ENCODE peak calls at places on chromosomes 16 and 17, in eight cellular contexts. L is mucosa of descending colon, T is cardiac fibroblast, S is HT1080, Q is left colon, A is globus pallidus, N is GM10248, K is NCI-H1105 treated with DMSO at 0.1 percent for 48 hours. I is an unnamed sample.

GRCh38 chr17:19263621-19264010 is 26.4 kb downstream of the EPN2 start:
- DNase-seq in L (no peak), T (no peak), S (peak), Q (no peak), A (no peak), N (no peak), K (no peak), I (no peak)

GRCh38 chr16:70608516-70608915 is 37.8 kb upstream of the IL34 start:
- DNase-seq in L (no peak), T (no peak), S (no peak), Q (no peak), A (no peak), N (no peak), K (no peak), I (peak)

GRCh38 chr16:52068447-52069074 is 478.4 kb downstream of the TOX3 start:
- DNase-seq in L (peak), T (peak), S (peak), Q (peak), A (peak), N (no peak), K (peak), I (peak)

GRCh38 chr17:72125226-72125651 is 4.4 kb downstream of the SOX9 start:
- DNase-seq in L (peak), T (peak), S (no peak), Q (no peak), A (no peak), N (no peak), K (no peak), I (peak)

GRCh38 chr17:71111945-71112344 is 942.6 kb downstream of the KCNJ2 start:
- DNase-seq in L (no peak), T (no peak), S (no peak), Q (no peak), A (no peak), N (no peak), K (no peak), I (no peak)

GRCh38 chr17:65041518-65041917 is 15.0 kb downstream of the GNA13 start:
- DNase-seq in L (no peak), T (no peak), S (no peak), Q (no peak), A (no peak), N (no peak), K (no peak), I (no peak)

GRCh38 chr17:147796-148740 is 10.7 kb downstream of the SCGB1C2 start:
- DNase-seq in L (no peak), T (no peak), S (no peak), Q (no peak), A (no peak), N (no peak), K (no peak), I (no peak)

GRCh38 chr17:61338000-61338864 is 61.4 kb upstream of the TBX2 start:
- DNase-seq in L (no peak), T (peak), S (peak), Q (no peak), A (no peak), N (no peak), K (no peak), I (no peak)

GRCh38 chr17:37111329-37111728 is 162.6 kb downstream of the AATF start:
- DNase-seq in L (no peak), T (no peak), S (no peak), Q (no peak), A (peak), N (no peak), K (no peak), I (no peak)

GRCh38 chr17:12856451-12856850 is 67.2 kb downstream of the ARHGAP44 start:
- DNase-seq in L (no peak), T (peak), S (no peak), Q (no peak), A (no peak), N (no peak), K (no peak), I (no peak)

GRCh38 chr17:49548051-49548505 is 27.6 kb upstream of the NXPH3 start:
- DNase-seq in L (no peak), T (no peak), S (no peak), Q (no peak), A (no peak), N (no peak), K (no peak), I (no peak)

GRCh38 chr17:81342062-81342699 is 47.1 kb upstream of the SLC38A10 start:
- DNase-seq in L (no peak), T (no peak), S (no peak), Q (no peak), A (no peak), N (no peak), K (no peak), I (no peak)

GRCh38 chr17:37220609-37220953 is 155.2 kb upstream of the C17orf78 start:
- DNase-seq in L (peak), T (peak), S (no peak), Q (no peak), A (peak), N (no peak), K (peak), I (peak)

GRCh38 chr17:2412561-2413021 is 11.7 kb upstream of the MNT start:
- DNase-seq in L (no peak), T (peak), S (peak), Q (no peak), A (peak), N (no peak), K (no peak), I (peak)

GRCh38 chr16:83856846-83857245 is 42.1 kb upstream of the MLYCD start:
- DNase-seq in L (no peak), T (no peak), S (no peak), Q (no peak), A (no peak), N (no peak), K (no peak), I (no peak)

GRCh38 chr16:87598431-87598830 is 3.9 kb upstream of the JPH3 start:
- DNase-seq in L (no peak), T (no peak), S (no peak), Q (no peak), A (no peak), N (no peak), K (no peak), I (no peak)

GRCh38 chr16:760065-760464 is 469 bp upstream of the MSLN start:
- DNase-seq in L (no peak), T (no peak), S (no peak), Q (no peak), A (no peak), N (no peak), K (no peak), I (no peak)

GRCh38 chr17:2177235-2177811 is 122.4 kb downstream of the HIC1 start:
- DNase-seq in L (no peak), T (peak), S (peak), Q (no peak), A (no peak), N (no peak), K (no peak), I (no peak)

GRCh38 chr16:69823831-69824563 is 61.9 kb downstream of the WWP2 start:
- DNase-seq in L (no peak), T (peak), S (no peak), Q (peak), A (no peak), N (peak), K (no peak), I (no peak)

GRCh38 chr16:58299757-58300349 is 5.0 kb upstream of the PRSS54 start:
- DNase-seq in L (peak), T (peak), S (no peak), Q (peak), A (no peak), N (no peak), K (no peak), I (peak)

GRCh38 chr16:17705847-17706246 is 235.1 kb upstream of the XYLT1 start:
- DNase-seq in L (no peak), T (no peak), S (no peak), Q (no peak), A (no peak), N (no peak), K (no peak), I (no peak)

GRCh38 chr16:4323845-4324478 is 8.1 kb downstream of the GLIS2 start:
- DNase-seq in L (no peak), T (peak), S (no peak), Q (no peak), A (no peak), N (no peak), K (no peak), I (peak)

GRCh38 chr16:24820522-24820921 is 25.2 kb upstream of the SLC5A11 start:
- DNase-seq in L (no peak), T (peak), S (peak), Q (no peak), A (no peak), N (no peak), K (no peak), I (no peak)

GRCh38 chr17:55273579-55274370 is 9.0 kb downstream of the HLF start:
- DNase-seq in L (no peak), T (peak), S (peak), Q (no peak), A (peak), N (no peak), K (no peak), I (no peak)

I was measured in ELF-1.